ENCODE peak calls at places on chromosomes 3 and 15, in five cellular contexts. G is tibial nerve, S is A549, U is Peyer's patch, Z is heart left ventricle. C is an unnamed sample.

GRCh38 chr3:75687323-75687722 is 23.2 kb downstream of the FRG2C start:
- DNase-seq in U (no peak), G (no peak), Z (no peak), S (no peak), C (no peak)

GRCh38 chr15:92631721-92632120 is 23.9 kb downstream of the FAM174B start:
- DNase-seq in U (no peak), S (no peak), G (no peak), Z (no peak), C (no peak)

GRCh38 chr15:59315914-59316428 is 56.7 kb downstream of the MYO1E start:
- DNase-seq in Z (no peak), U (no peak), S (no peak), G (no peak), C (no peak)

GRCh38 chr3:192887047-192887446 is 30.6 kb downstream of the MB21D2 start:
- DNase-seq in S (no peak), U (no peak), Z (no peak), G (no peak), C (no peak)

GRCh38 chr3:157107037-157107436 is 52.9 kb downstream of the CCNL1 start:
- DNase-seq in S (no peak), G (no peak), U (no peak), Z (no peak), C (no peak)

GRCh38 chr3:52099006-52099405 is 42.6 kb upstream of the DUSP7 start:
- DNase-seq in U (no peak), S (no peak), Z (peak; percentile 31), G (no peak), C (no peak)

GRCh38 chr3:160605315-160605714 is 39.9 kb upstream of the KPNA4 start:
- DNase-seq in G (no peak), S (no peak), Z (no peak), U (no peak), C (no peak)

GRCh38 chr15:91942676-91943417 is 89.3 kb downstream of the SLCO3A1 start:
- DNase-seq in S (peak; percentile 64), Z (peak; percentile 87), G (peak; percentile 70), U (no peak), C (no peak)

GRCh38 chr15:44584162-44584749 is 47.3 kb downstream of the EIF3J start:
- DNase-seq in Z (peak; percentile 52), G (no peak), U (peak; percentile 64), S (peak; percentile 23), C (peak; percentile 48)

GRCh38 chr3:32453346-32453745 is 49.3 kb downstream of the CMTM6 start:
- DNase-seq in G (no peak), U (no peak), Z (no peak), S (no peak), C (no peak)

GRCh38 chr3:193863657-193864323 is 270.8 kb downstream of the OPA1 start:
- DNase-seq in U (no peak), G (no peak), Z (peak; percentile 66), S (no peak), C (no peak)

GRCh38 chr15:72070817-72071447 is 47.0 kb downstream of the MYO9A start:
- DNase-seq in Z (no peak), G (no peak), U (no peak), S (no peak), C (no peak)

GRCh38 chr3:74537164-74537563 is 77.3 kb downstream of the CNTN3 start:
- DNase-seq in U (no peak), G (peak; percentile 32), Z (no peak), S (no peak), C (no peak)

GRCh38 chr3:97131476-97131875 is 317.1 kb downstream of the EPHA6 start:
- DNase-seq in G (no peak), U (no peak), S (no peak), Z (no peak), C (no peak)

GRCh38 chr3:29937185-29937584 is 656.3 kb downstream of the RBMS3 start:
- DNase-seq in G (no peak), Z (no peak), U (no peak), S (no peak), C (no peak)

GRCh38 chr3:138081371-138082084 is 33.9 kb downstream of the DZIP1L start:
- DNase-seq in U (no peak), G (no peak), Z (no peak), S (no peak), C (no peak)

GRCh38 chr3:169771651-169772529 is 1.3 kb upstream of the MYNN start:
- DNase-seq in Z (peak; percentile 32), S (peak; percentile 35), G (peak; percentile 31), U (no peak), C (peak; percentile 10)

GRCh38 chr3:52546111-52546901 is 9.9 kb downstream of the UQCC5 start:
- DNase-seq in S (no peak), Z (no peak), G (no peak), U (no peak), C (no peak)

GRCh38 chr15:36926422-36926815 is 173.9 kb downstream of the MEIS2 start:
- DNase-seq in Z (no peak), U (no peak), G (no peak), S (no peak), C (no peak)

GRCh38 chr15:90071220-90071807 is 31.0 kb downstream of the IDH2 start:
- DNase-seq in G (peak; percentile 74), U (peak; percentile 74), Z (peak; percentile 89), S (peak; percentile 89), C (peak; percentile 35)

GRCh38 chr3:65752636-65753035 is 286.1 kb downstream of the MAGI1 start:
- DNase-seq in G (no peak), U (no peak), S (no peak), Z (no peak), C (no peak)

GRCh38 chr15:38617831-38618230 is 53.2 kb upstream of the RASGRP1 start:
- DNase-seq in U (no peak), G (no peak), S (no peak), Z (no peak), C (no peak)

GRCh38 chr3:126124896-126125295 is 41.0 kb upstream of the SLC41A3 start:
- DNase-seq in S (no peak), G (no peak), Z (no peak), U (no peak), C (no peak)

GRCh38 chr3:143135150-143135549 is 15.6 kb downstream of the CHST2 start:
- DNase-seq in S (peak; percentile 19), U (no peak), G (no peak), Z (no peak), C (peak; percentile 84)
- TF ChIP-seq POLR2A in S (no peak), U (no peak), G (no peak), Z (no peak), C (no peak)

DNA sequence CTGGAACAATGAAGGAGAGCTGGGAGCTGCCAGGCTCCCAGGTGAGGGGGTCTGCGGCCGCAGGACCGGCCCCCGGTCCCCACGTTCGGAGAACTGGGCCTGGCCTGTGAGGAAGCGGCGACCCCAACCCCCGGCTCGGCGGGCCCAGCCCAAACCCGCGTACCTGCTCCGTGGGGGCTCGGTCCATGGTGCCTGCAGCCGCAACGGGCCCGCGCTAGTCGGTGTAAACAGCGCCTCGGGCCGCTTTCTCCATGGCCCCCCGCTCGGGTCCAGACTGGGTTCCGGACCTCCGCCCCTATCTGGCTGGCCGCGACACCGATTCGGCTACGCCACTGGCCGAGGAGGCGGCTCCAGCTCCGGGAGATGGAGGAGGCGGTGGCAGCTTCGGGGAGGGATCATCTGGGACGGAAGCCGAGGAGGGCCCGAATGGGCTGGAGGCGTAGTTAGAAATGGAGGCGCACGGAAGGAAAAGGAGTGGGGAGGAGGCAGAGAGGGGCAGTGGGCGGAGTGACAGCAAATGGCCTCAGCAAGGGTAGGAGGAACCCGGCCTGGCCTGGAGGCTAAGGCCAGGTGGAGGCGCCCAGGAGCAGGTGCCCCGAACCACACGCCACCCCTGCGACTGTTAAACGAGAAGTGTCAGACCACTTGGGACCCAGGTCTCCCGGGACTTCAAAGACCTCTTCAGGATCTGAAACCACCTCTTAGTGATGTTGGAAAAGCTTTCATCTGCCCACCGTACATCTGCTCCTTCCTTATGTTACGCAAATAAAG is at the start of gene SECISBP2L:
- DNase-seq in Z (peak; percentile 96), U (peak; percentile 95), S (peak; percentile 81), G (peak; percentile 85), C (peak; percentile 62)
- TF ChIP-seq POLR2A in Z (peak; percentile 83), U (peak; percentile 77), S (peak; percentile 17), G (peak; percentile 82), C (peak; percentile 85)

GRCh38 chr3:11136116-11136515 is 18.2 kb upstream of the HRH1 start:
- DNase-seq in Z (no peak), G (no peak), U (no peak), S (no peak), C (no peak)

GRCh38 chr3:11137627-11137959 is 16.7 kb upstream of the HRH1 start:
- DNase-seq in G (no peak), Z (no peak), S (no peak), U (no peak), C (no peak)

GRCh38 chr3:11134794-11135193 is 19.5 kb upstream of the HRH1 start:
- DNase-seq in Z (no peak), S (no peak), U (no peak), G (no peak), C (no peak)

GRCh38 chr3:11138371-11138770 is 15.9 kb upstream of the HRH1 start:
- DNase-seq in Z (no peak), S (no peak), G (no peak), U (no peak), C (no peak)

DNA sequence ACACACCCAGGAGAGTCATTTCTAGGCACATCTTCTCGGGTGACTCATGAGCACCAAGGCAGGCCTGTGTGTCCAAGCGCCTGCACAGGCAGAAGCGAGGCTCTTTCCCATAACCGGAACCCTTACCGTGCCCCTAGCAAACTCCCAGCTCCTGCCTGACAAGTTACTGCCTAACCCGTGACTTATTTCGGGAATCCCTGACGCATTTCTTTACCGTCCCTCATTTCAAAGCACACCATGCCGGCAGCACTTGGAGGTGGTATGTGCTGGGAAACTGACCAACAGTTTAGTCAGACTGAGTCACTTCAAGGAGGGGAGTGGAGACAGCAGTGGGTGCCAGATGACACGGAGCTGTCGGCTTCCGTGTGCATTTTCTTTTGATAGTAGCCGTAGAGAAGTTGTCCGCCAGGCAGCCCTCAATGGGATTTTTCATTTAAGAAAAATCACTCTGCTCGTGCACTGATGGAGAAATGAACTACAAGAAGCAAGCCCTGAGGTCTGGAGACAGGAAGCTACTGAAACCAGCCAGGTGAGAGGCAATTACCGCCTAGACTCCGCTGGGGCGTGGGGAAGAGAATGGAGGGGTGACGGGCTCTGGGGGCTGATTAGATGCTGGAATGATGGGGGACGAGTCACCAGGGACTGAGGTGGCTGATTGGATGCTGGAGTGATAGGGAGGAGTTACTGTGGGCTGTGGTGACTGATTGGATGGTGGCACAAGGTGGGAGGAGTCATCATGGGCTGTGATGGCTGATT is 17.2 kb upstream of the HRH1 start:
- DNase-seq in S (peak; percentile 100), G (no peak), U (no peak), Z (no peak), C (peak; percentile 92)
- TF ChIP-seq POLR2A in S (peak; percentile 40), G (no peak), U (no peak), Z (no peak), C (peak; percentile 69)

DNA sequence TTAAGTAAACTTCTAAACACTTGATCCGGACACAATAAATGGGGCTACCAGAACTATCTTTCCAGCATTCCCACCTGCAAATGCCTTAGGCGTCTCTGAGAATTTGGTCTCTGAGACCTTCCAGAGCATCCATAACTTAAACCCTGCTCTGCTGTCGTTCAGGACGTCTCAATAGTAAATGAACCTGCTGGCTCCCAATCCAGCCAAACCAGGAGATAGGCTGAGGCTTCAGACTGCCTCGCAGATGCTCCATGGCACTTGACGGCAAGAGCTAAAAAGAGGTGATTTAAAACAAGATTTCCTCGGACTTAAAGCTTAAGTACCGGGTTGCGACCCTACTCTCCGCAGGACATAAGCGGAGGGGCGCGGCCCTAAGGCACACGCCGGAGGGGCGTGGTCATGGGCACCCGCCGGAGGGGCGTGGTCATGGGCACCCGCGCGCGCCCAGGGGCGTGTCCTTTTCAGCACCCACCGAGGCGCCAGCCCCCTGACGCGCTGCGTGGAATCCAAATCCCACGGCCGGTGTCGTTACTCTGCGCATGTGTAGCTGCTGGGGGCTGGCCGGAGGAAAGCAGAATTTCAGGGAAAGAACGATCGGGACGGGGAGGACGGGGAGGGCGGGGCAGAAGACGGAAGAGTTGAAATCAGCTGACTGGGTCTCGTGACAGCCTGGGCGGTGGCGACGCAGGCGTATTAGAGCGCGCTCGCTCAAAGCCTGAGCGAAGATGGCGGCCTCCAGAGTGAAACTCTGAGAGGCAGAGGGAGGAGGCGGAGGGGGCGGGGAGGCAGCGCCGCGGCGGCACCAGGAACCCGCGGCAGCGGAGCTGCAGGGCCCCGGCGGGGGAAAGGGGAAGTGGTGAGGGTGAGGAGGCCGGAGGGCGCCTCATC is at the start of gene DNAJC13:
- DNase-seq in S (peak; percentile 72), Z (peak; percentile 95), G (peak; percentile 85), U (peak; percentile 94), C (peak; percentile 76)
- TF ChIP-seq POLR2A in S (peak; percentile 54), Z (peak; percentile 47), G (peak; percentile 67), U (peak; percentile 73), C (peak; percentile 40)

C was measured in H54.